ENCODE peak calls at places on chromosomes 11 and 22, in eight cellular contexts. E is heart left ventricle, H is heart right ventricle, B is Panc1, X is psoas muscle, T is GM20000, R is RWPE1, V is kidney. D is an unnamed sample.

GRCh38 chr11:45150301-45150700 is 3.9 kb downstream of the PRDM11 start:
- DNase-seq in V (no peak), R (no peak), H (no peak), E (no peak), X (no peak), T (no peak), B (no peak), D (no peak)

GRCh38 chr11:1392111-1392510 is 2.4 kb downstream of the BRSK2 start:
- DNase-seq in H (no peak), R (no peak), X (no peak), B (no peak), V (peak), T (no peak), E (no peak), D (no peak)

GRCh38 chr11:77171885-77172665 is 44.0 kb downstream of the MYO7A start:
- DNase-seq in X (no peak), R (no peak), B (no peak), T (no peak), E (no peak), V (peak), H (no peak), D (no peak)

GRCh38 chr11:124950606-124951330 is 3.2 kb upstream of the CCDC15 start:
- DNase-seq in X (no peak), E (no peak), R (no peak), B (no peak), T (no peak), V (no peak), H (no peak), D (no peak)

GRCh38 chr11:16226245-16226644 is 130.1 kb downstream of the SOX6 start:
- DNase-seq in H (peak), R (no peak), E (peak), X (no peak), V (peak), B (no peak), T (no peak), D (peak)

GRCh38 chr11:69337211-69337721 is 43.3 kb downstream of the MYEOV start:
- DNase-seq in E (no peak), H (no peak), R (no peak), X (no peak), T (peak), B (no peak), V (no peak), D (peak)

GRCh38 chr11:43984039-43984438 is 41.6 kb downstream of the C11orf96 start:
- DNase-seq in B (no peak), H (no peak), T (no peak), E (no peak), V (no peak), X (no peak), R (no peak), D (no peak)

GRCh38 chr11:112454841-112455240 is 194.2 kb upstream of the PLET1 start:
- DNase-seq in V (no peak), X (no peak), H (no peak), B (no peak), E (no peak), T (no peak), R (no peak), D (no peak)

GRCh38 chr11:72813740-72814138 is 472 bp upstream of the ATG16L2 start:
- DNase-seq in H (peak), X (peak), R (peak), T (peak), E (peak), V (no peak), B (no peak), D (peak)

GRCh38 chr11:100208207-100208606 is 478.9 kb upstream of the ARHGAP42 start:
- DNase-seq in B (no peak), R (peak), T (no peak), H (no peak), X (no peak), E (no peak), V (no peak), D (no peak)

GRCh38 chr22:50532824-50533344 is 3.1 kb upstream of the TYMP start:
- DNase-seq in B (no peak), X (no peak), R (no peak), V (peak), H (no peak), E (peak), T (no peak), D (no peak)

GRCh38 chr11:132200303-132200936 is 830.0 kb downstream of the NTM start:
- DNase-seq in V (no peak), X (no peak), E (no peak), B (no peak), T (no peak), R (no peak), H (no peak), D (no peak)

GRCh38 chr22:25979968-25980367 is 189.3 kb upstream of the SEZ6L start:
- DNase-seq in R (no peak), T (no peak), V (no peak), H (no peak), B (no peak), X (no peak), E (no peak), D (no peak)

GRCh38 chr22:48060266-48060665 is 1297.8 kb downstream of the TBC1D22A start:
- DNase-seq in B (no peak), H (no peak), E (no peak), X (no peak), V (no peak), T (no peak), R (no peak), D (no peak)

GRCh38 chr11:79438631-79439429 is 2.0 kb downstream of the TENM4 start:
- DNase-seq in R (peak), X (no peak), H (peak), E (peak), V (no peak), T (peak), B (no peak), D (no peak)

GRCh38 chr22:24326266-24326665 is 55.6 kb downstream of the SPECC1L start:
- DNase-seq in R (no peak), H (no peak), V (no peak), T (no peak), X (no peak), B (no peak), E (no peak), D (no peak)

GRCh38 chr22:23786261-23786710 is 480 bp upstream of the SMARCB1 start:
- DNase-seq in H (no peak), V (no peak), T (no peak), E (no peak), R (no peak), X (no peak), B (no peak), D (no peak)

GRCh38 chr22:19643448-19644313 is 70.6 kb upstream of the SEPTIN5 start:
- DNase-seq in B (no peak), T (no peak), R (no peak), V (no peak), E (no peak), X (no peak), H (no peak), D (no peak)

GRCh38 chr11:108593910-108594434 is 404 bp upstream of the EXPH5 start:
- DNase-seq in V (no peak), H (no peak), R (no peak), T (no peak), X (no peak), B (no peak), E (no peak), D (no peak)

GRCh38 chr11:13963949-13964770 is 1.6 kb downstream of the SPON1 start:
- DNase-seq in T (peak), E (peak), B (no peak), H (peak), X (no peak), R (peak), V (peak), D (no peak)

GRCh38 chr11:27328602-27329001 is 34.4 kb downstream of the CCDC34 start:
- DNase-seq in V (no peak), R (no peak), E (no peak), B (no peak), X (no peak), T (no peak), H (no peak), D (no peak)

GRCh38 chr11:81165164-81165563 is 1568.5 kb downstream of the FAM181B start:
- DNase-seq in V (no peak), T (no peak), R (no peak), B (no peak), H (no peak), X (no peak), E (no peak), D (no peak)

GRCh38 chr11:31106963-31107576 is 262.5 kb downstream of the DCDC1 start:
- DNase-seq in V (no peak), R (peak), T (peak), H (peak), E (peak), B (peak), X (peak), D (peak)

GRCh38 chr11:551596-551995 is 8.9 kb downstream of the LMNTD2 start:
- DNase-seq in T (no peak), H (no peak), X (no peak), B (no peak), E (no peak), R (no peak), V (no peak), D (no peak)

GRCh38 chr11:11641581-11641980 is 19.8 kb upstream of the GALNT18 start:
- DNase-seq in R (no peak), E (no peak), H (no peak), B (no peak), X (no peak), V (no peak), T (no peak), D (no peak)
- TF ChIP-seq CTCF in R (no peak), E (no peak), H (no peak), B (no peak), X (no peak), V (no peak), T (no peak), D (no peak)

GRCh38 chr11:92886243-92886905 is 83.1 kb upstream of the MTNR1B start:
- DNase-seq in V (no peak), X (no peak), E (no peak), T (peak), H (no peak), R (peak), B (peak), D (no peak)
- TF ChIP-seq CTCF in V (peak), X (peak), E (peak), T (peak), H (peak), R (peak), B (peak), D (peak)

GRCh38 chr11:66386171-66387069 is 14.9 kb upstream of the SLC29A2 start:
- DNase-seq in T (peak), H (peak), V (peak), B (peak), X (peak), R (peak), E (peak), D (peak)
- TF ChIP-seq CTCF in T (peak), H (peak), V (peak), B (peak), X (peak), R (peak), E (peak), D (peak)

GRCh38 chr11:40387240-40387980 is 1072.0 kb downstream of the LRRC4C start:
- DNase-seq in T (no peak), H (no peak), B (no peak), V (no peak), R (no peak), E (no peak), X (no peak), D (no peak)
- TF ChIP-seq CTCF in T (no peak), H (no peak), B (no peak), V (no peak), R (no peak), E (no peak), X (no peak), D (no peak)

GRCh38 chr22:46652081-46652929 is 32.1 kb downstream of the GRAMD4 start:
- DNase-seq in V (no peak), H (peak), X (no peak), R (no peak), T (no peak), E (peak), B (no peak), D (no peak)
- TF ChIP-seq CTCF in V (no peak), H (peak), X (no peak), R (no peak), T (no peak), E (no peak), B (no peak), D (no peak)

GRCh38 chr11:102661040-102661439 is 35.9 kb upstream of the MMP20 start:
- DNase-seq in R (no peak), X (no peak), E (no peak), T (no peak), B (no peak), H (no peak), V (no peak), D (no peak)

GRCh38 chr11:102666331-102666957 is 39.1 kb downstream of the MMP27 start:
- DNase-seq in H (no peak), X (no peak), E (no peak), B (peak), V (no peak), R (peak), T (peak), D (no peak)

GRCh38 chr11:102669664-102670063 is 35.9 kb downstream of the MMP27 start:
- DNase-seq in X (no peak), T (no peak), H (no peak), E (no peak), V (no peak), B (no peak), R (no peak), D (no peak)

GRCh38 chr11:102662607-102663006 is 37.5 kb upstream of the MMP20 start:
- DNase-seq in H (no peak), T (no peak), B (no peak), V (no peak), E (no peak), X (no peak), R (no peak), D (no peak)

DNA sequence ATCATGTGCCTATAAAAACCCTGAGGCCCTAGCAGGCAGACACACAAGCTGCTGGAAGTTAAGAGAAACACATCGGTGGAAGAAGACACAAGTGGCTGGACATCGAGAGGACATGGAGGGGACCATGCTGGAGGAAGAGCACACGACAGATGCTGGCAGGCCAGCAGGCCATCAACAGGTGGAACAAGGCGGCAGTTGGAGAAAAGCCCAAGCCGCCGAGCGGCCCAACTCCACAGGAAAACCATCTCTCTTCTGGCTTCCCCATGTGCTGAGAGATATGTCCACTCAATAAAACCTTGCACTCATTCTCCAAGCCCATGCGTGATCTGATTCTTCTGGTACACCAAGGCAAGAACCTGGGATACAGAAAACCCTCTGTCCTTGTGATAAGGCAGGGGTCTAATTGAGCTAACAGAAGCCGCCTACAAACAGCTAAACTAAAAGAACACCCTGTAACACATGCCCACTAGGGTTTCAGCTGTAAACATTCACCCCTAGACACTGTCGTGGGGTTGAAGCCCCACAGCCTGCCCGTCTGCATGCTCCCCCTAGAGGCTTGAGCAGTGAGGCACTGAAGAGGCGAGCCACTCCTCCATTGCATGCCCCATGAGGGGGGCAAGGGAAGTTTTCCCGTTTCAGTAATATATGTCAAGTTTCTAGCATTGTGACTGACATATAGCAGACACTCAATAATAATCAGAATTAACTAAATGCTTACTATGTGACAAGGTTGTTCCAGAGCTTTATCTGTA is 39.0 kb upstream of the MMP20 start:
- DNase-seq in B (no peak), E (no peak), X (no peak), R (no peak), V (no peak), T (no peak), H (no peak), D (no peak)
- TF ChIP-seq CTCF in B (peak), E (no peak), X (no peak), R (no peak), V (no peak), T (peak), H (no peak), D (no peak)

D was measured in right atrium auricular region.